ENCODE peak calls at places on chromosome 15, in four cellular contexts. Y is lung, R is adrenal gland, D is mammary epithelial cell. K is an unnamed sample.

GRCh38 chr15:29162411-29162810 is 107.2 kb downstream of the NSMCE3 start:
- DNase-seq in Y (no peak), R (no peak), D (no peak), K (no peak)

GRCh38 chr15:90264649-90265048 is 823 bp upstream of the NGRN start:
- DNase-seq in Y (no peak), R (peak; percentile 42), D (peak; percentile 26), K (peak; percentile 47)

GRCh38 chr15:93467327-93467726 is 378.3 kb upstream of the RGMA start:
- DNase-seq in Y (peak; percentile 49), R (peak; percentile 23), D (peak; percentile 77), K (peak; percentile 95)

GRCh38 chr15:79082363-79083070 is 8.1 kb downstream of the RASGRF1 start:
- DNase-seq in Y (no peak), R (no peak), D (no peak), K (no peak)

GRCh38 chr15:70505411-70505919 is 257.9 kb downstream of the UACA start:
- DNase-seq in Y (no peak), R (no peak), D (peak; percentile 95), K (peak; percentile 99)

GRCh38 chr15:66069751-66070150 is 183.8 kb downstream of the MEGF11 start:
- DNase-seq in Y (no peak), R (no peak), D (no peak), K (no peak)

GRCh38 chr15:70608156-70608555 is 155.2 kb downstream of the UACA start:
- DNase-seq in Y (no peak), R (no peak), D (no peak), K (no peak)

GRCh38 chr15:72503147-72503546 is 29.0 kb downstream of the ARIH1 start:
- DNase-seq in Y (no peak), R (no peak), D (no peak), K (no peak)

GRCh38 chr15:75149911-75150709 is 51.6 kb upstream of the C15orf39 start:
- DNase-seq in Y (no peak), R (no peak), D (peak; percentile 98), K (peak; percentile 81)

GRCh38 chr15:40930430-40931299 is 1.5 kb downstream of the DLL4 start:
- DNase-seq in Y (peak; percentile 59), R (peak; percentile 37), D (peak; percentile 42), K (peak; percentile 30)

GRCh38 chr15:20346082-20346805 is 195.4 kb downstream of the GOLGA6L6 start:
- DNase-seq in Y (peak; percentile 29), R (no peak), D (peak; percentile 11), K (no peak)

GRCh38 chr15:42048821-42049200 is 28.0 kb upstream of the PLA2G4E start:
- DNase-seq in Y (no peak), R (no peak), D (peak; percentile 14), K (peak; percentile 80)

GRCh38 chr15:60514261-60514881 is 35.4 kb upstream of the ICE2 start:
- DNase-seq in Y (no peak), R (no peak), D (no peak), K (no peak)

GRCh38 chr15:60509470-60509869 is 30.5 kb upstream of the ICE2 start:
- DNase-seq in Y (no peak), R (no peak), D (no peak), K (peak; percentile 14)

GRCh38 chr15:60511351-60512157 is 32.6 kb upstream of the ICE2 start:
- DNase-seq in Y (no peak), R (no peak), D (no peak), K (no peak)

GRCh38 chr15:60510006-60510405 is 31.1 kb upstream of the ICE2 start:
- DNase-seq in Y (no peak), R (no peak), D (peak; percentile 58), K (peak; percentile 73)

DNA sequence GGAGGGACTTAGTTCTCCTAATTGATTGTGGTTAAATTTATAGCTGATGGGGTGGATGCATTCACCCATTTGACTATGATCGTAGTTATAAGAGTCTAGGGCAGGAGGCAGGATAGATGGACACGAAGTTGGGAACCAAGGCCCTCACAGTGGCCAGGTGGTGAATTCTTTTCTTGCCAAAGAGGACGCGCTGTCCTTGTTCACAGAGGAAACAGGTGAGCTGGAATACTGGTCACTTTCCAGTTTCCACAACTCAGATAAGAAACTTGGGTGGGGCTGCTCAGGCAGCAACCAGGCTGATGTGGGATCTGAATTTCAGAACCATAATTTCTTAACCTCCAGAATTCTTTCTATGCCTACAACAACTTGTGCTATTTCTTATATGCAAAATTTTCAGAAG is 34.0 kb upstream of the ICE2 start:
- DNase-seq in Y (no peak), R (no peak), D (no peak), K (no peak)
- H3K36me3 ChIP-seq in Y (peaks cover 23% of the 10 kb centered on the region), R (peaks cover 33% of the 10 kb centered on the region), D (no peaks in the 10 kb centered on the region), K (no peaks in the 10 kb centered on the region)

GRCh38 chr15:45203182-45203581 is 15.4 kb upstream of the SHF start:
- DNase-seq in Y (no peak), R (peak; percentile 54), D (no peak), K (no peak)

GRCh38 chr15:45200001-45200798 is 12.4 kb upstream of the SHF start:
- DNase-seq in Y (peak; percentile 96), R (peak; percentile 95), D (peak; percentile 92), K (peak; percentile 90)

GRCh38 chr15:45200799-45201556 is 13.2 kb upstream of the SHF start:
- DNase-seq in Y (peak; percentile 82), R (peak; percentile 72), D (peak; percentile 86), K (peak; percentile 79)

GRCh38 chr15:45199136-45199810 is 11.5 kb upstream of the SHF start:
- DNase-seq in Y (no peak), R (no peak), D (peak; percentile 30), K (peak; percentile 35)

DNA sequence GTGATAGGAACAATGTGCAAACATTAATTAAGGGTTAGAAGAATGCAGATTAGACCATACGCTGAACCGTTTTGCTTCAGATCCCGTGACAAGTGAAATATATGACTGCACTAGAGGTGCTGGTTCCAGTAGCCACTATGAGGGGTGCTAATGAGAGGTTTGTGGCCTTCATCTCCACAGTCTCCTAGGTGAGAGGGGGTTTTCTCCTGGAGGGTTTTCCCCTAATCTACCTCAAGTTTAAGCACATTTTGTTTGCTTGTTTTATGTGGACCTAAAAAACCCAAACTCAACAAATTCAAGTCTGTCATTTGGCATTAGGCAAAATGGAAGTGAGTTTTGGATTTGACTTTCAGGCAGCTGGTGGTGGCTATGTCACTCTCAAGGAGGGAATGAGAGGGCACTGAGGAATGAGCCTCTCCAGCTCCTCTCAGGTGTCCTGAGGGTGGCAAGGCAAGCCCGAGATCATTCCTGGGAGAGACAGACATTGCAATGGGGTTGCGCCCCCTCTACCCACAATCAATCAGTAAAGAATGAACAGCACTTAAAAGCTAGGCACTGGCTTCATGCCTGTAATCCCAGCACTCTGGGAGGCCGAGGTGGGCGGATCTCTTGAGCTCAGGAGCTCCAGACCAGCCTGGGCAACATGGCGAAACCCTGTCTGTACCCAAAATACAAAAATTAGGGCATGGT is 13.9 kb upstream of the SHF start:
- DNase-seq in Y (no peak), R (no peak), D (no peak), K (no peak)
- H3K4me3 ChIP-seq in Y (no peak overlapping the region), R (no peak overlapping the region), D (no peak overlapping the region), K (no peak overlapping the region)

GRCh38 chr15:100133001-100133400 is 208.8 kb downstream of the ADAMTS17 start:
- DNase-seq in Y (no peak), R (no peak), D (no peak), K (no peak)
- TF ChIP-seq CTCF in Y (no peak), R (no peak), D (no peak), K (no peak)

GRCh38 chr15:68790910-68791309 is 29.8 kb downstream of the ANP32A start:
- DNase-seq in Y (no peak), R (no peak), D (no peak), K (no peak)
- H3K36me3 ChIP-seq in Y (peaks cover 6% of the 10 kb centered on the region), R (peaks cover 15% of the 10 kb centered on the region), D (no peaks in the 10 kb centered on the region), K (no peaks in the 10 kb centered on the region)

GRCh38 chr15:59999064-59999377 is 5.1 kb upstream of the FOXB1 start:
- DNase-seq in Y (no peak), R (no peak), D (no peak), K (no peak)

GRCh38 chr15:59999558-60000112 is 4.5 kb upstream of the FOXB1 start:
- DNase-seq in Y (no peak), R (no peak), D (no peak), K (no peak)

GRCh38 chr15:60000824-60001641 is 3.1 kb upstream of the FOXB1 start:
- DNase-seq in Y (no peak), R (no peak), D (no peak), K (no peak)

GRCh38 chr15:60001642-60002527 is 2.2 kb upstream of the FOXB1 start:
- DNase-seq in Y (no peak), R (no peak), D (no peak), K (no peak)

DNA sequence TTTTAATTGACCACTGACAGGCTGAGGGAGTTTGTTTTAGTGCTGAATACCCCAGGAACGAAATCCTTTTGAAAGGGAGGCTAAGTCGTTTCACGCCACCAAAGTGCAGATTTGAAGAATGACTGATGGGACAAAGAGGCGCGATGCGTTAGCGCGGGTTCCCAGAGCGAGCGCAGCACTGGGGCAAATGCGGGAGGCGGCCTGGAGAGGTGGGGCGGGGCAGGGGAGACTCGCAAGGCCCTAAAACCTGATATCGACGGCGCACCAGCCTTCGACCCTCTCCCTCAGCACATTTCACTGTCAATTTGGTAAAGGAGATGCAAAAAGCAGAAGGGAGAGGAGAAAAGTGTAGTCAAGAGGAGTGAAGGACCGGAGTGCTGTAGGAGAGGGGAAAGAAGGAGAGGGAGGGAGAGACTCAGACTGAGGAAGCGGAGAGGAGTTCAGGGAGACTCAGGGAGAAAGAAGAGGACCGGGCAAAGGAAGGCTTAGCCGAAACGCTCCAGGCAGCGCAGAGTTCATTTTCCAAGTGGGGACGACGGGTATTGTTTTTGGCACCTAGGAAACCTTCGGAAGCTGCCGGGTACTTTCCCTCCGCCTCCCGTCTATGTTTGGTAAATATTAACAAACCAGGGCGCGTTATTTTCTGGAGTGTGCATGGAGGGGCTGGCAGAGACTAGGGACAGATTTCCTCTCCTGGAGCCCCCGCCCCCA is 3.8 kb upstream of the FOXB1 start:
- DNase-seq in Y (no peak), R (no peak), D (no peak), K (no peak)
- H3K4me3 ChIP-seq in Y (no peak overlapping the region), R (no peak overlapping the region), D (no peak overlapping the region), K (no peak overlapping the region)